ENCODE peak calls at places on chromosome 16, in eight cellular contexts. One of them, this sample, is unnamed.

GRCh38 chr16:3022208-3022696 is 1.5 kb downstream of the HCFC1R1 start:
- DNase-seq in cerebellar cortex: peak; percentile 77
- DNase-seq in stromal cell of bone marrow: peak; percentile 93
- DNase-seq in OCI-LY7: no peak
- DNase-seq in GM12878: no peak
- DNase-seq in NCI-H774: no peak
- DNase-seq in iris pigment epithelial cell: peak; percentile 96
- DNase-seq in thoracic aorta: peak; percentile 78
- DNase-seq in this sample: peak; percentile 86

GRCh38 chr16:88928405-88929375 is 48.3 kb downstream of the CBFA2T3 start:
- DNase-seq in cerebellar cortex: no peak
- DNase-seq in stromal cell of bone marrow: no peak
- DNase-seq in OCI-LY7: no peak
- DNase-seq in GM12878: no peak
- DNase-seq in NCI-H774: peak; percentile 47
- DNase-seq in iris pigment epithelial cell: no peak
- DNase-seq in thoracic aorta: no peak
- DNase-seq in this sample: no peak

GRCh38 chr16:29734826-29735225 is 11.0 kb downstream of the C16orf54 start:
- DNase-seq in cerebellar cortex: no peak
- DNase-seq in stromal cell of bone marrow: no peak
- DNase-seq in OCI-LY7: no peak
- DNase-seq in GM12878: no peak
- DNase-seq in NCI-H774: no peak
- DNase-seq in iris pigment epithelial cell: no peak
- DNase-seq in thoracic aorta: no peak
- DNase-seq in this sample: no peak

GRCh38 chr16:85767569-85767968 is 16.7 kb upstream of the C16orf74 start:
- DNase-seq in cerebellar cortex: no peak
- DNase-seq in stromal cell of bone marrow: peak; percentile 85
- DNase-seq in OCI-LY7: no peak
- DNase-seq in GM12878: no peak
- DNase-seq in NCI-H774: no peak
- DNase-seq in iris pigment epithelial cell: peak; percentile 83
- DNase-seq in thoracic aorta: no peak
- DNase-seq in this sample: peak; percentile 55

GRCh38 chr16:67833418-67834241 is 8.5 kb upstream of the THAP11 start:
- DNase-seq in cerebellar cortex: peak; percentile 93
- DNase-seq in stromal cell of bone marrow: peak; percentile 80
- DNase-seq in OCI-LY7: peak; percentile 96
- DNase-seq in GM12878: peak; percentile 83
- DNase-seq in NCI-H774: peak; percentile 67
- DNase-seq in iris pigment epithelial cell: peak; percentile 84
- DNase-seq in thoracic aorta: peak; percentile 80
- DNase-seq in this sample: no peak

GRCh38 chr16:62067182-62067581 is 30.9 kb upstream of the CDH8 start:
- DNase-seq in cerebellar cortex: no peak
- DNase-seq in stromal cell of bone marrow: no peak
- DNase-seq in OCI-LY7: no peak
- DNase-seq in GM12878: no peak
- DNase-seq in NCI-H774: peak; percentile 39
- DNase-seq in iris pigment epithelial cell: no peak
- DNase-seq in thoracic aorta: no peak
- DNase-seq in this sample: no peak

GRCh38 chr16:54493076-54493475 is 206.5 kb upstream of the IRX3 start:
- DNase-seq in cerebellar cortex: no peak
- DNase-seq in stromal cell of bone marrow: peak; percentile 59
- DNase-seq in OCI-LY7: no peak
- DNase-seq in GM12878: no peak
- DNase-seq in NCI-H774: no peak
- DNase-seq in iris pigment epithelial cell: no peak
- DNase-seq in thoracic aorta: no peak
- DNase-seq in this sample: peak; percentile 20

GRCh38 chr16:84463221-84463620 is 41.2 kb downstream of the MEAK7 start:
- DNase-seq in cerebellar cortex: no peak
- DNase-seq in stromal cell of bone marrow: no peak
- DNase-seq in OCI-LY7: no peak
- DNase-seq in GM12878: no peak
- DNase-seq in NCI-H774: no peak
- DNase-seq in iris pigment epithelial cell: no peak
- DNase-seq in thoracic aorta: no peak
- DNase-seq in this sample: no peak

GRCh38 chr16:67673712-67674580 is 7.3 kb downstream of the C16orf86 start:
- DNase-seq in cerebellar cortex: peak; percentile 73
- DNase-seq in stromal cell of bone marrow: no peak
- DNase-seq in OCI-LY7: no peak
- DNase-seq in GM12878: no peak
- DNase-seq in NCI-H774: no peak
- DNase-seq in iris pigment epithelial cell: no peak
- DNase-seq in thoracic aorta: no peak
- DNase-seq in this sample: no peak

GRCh38 chr16:7363397-7364053 is 30.9 kb downstream of the RBFOX1 start:
- DNase-seq in cerebellar cortex: peak; percentile 89
- DNase-seq in stromal cell of bone marrow: no peak
- DNase-seq in OCI-LY7: no peak
- DNase-seq in GM12878: no peak
- DNase-seq in NCI-H774: no peak
- DNase-seq in iris pigment epithelial cell: no peak
- DNase-seq in thoracic aorta: no peak
- DNase-seq in this sample: no peak

GRCh38 chr16:1261131-1261917 is 5.5 kb downstream of the TPSD1 start:
- DNase-seq in cerebellar cortex: no peak
- DNase-seq in stromal cell of bone marrow: no peak
- DNase-seq in OCI-LY7: no peak
- DNase-seq in GM12878: no peak
- DNase-seq in NCI-H774: no peak
- DNase-seq in iris pigment epithelial cell: no peak
- DNase-seq in thoracic aorta: no peak
- DNase-seq in this sample: no peak

GRCh38 chr16:62254847-62255246 is 218.6 kb upstream of the CDH8 start:
- DNase-seq in cerebellar cortex: no peak
- DNase-seq in stromal cell of bone marrow: no peak
- DNase-seq in OCI-LY7: no peak
- DNase-seq in GM12878: no peak
- DNase-seq in NCI-H774: no peak
- DNase-seq in iris pigment epithelial cell: no peak
- DNase-seq in thoracic aorta: no peak
- DNase-seq in this sample: no peak

GRCh38 chr16:86095131-86095752 is 196.3 kb downstream of the IRF8 start:
- DNase-seq in cerebellar cortex: no peak
- DNase-seq in stromal cell of bone marrow: no peak
- DNase-seq in OCI-LY7: no peak
- DNase-seq in GM12878: no peak
- DNase-seq in NCI-H774: no peak
- DNase-seq in iris pigment epithelial cell: no peak
- DNase-seq in thoracic aorta: no peak
- DNase-seq in this sample: no peak

GRCh38 chr16:85916141-85916890 is 17.4 kb downstream of the IRF8 start:
- DNase-seq in cerebellar cortex: no peak
- DNase-seq in stromal cell of bone marrow: no peak
- DNase-seq in OCI-LY7: no peak
- DNase-seq in GM12878: no peak
- DNase-seq in NCI-H774: no peak
- DNase-seq in iris pigment epithelial cell: peak; percentile 52
- DNase-seq in thoracic aorta: no peak
- DNase-seq in this sample: no peak

GRCh38 chr16:21501869-21502667 is 97.3 kb upstream of the METTL9 start:
- DNase-seq in cerebellar cortex: peak; percentile 94
- DNase-seq in stromal cell of bone marrow: peak; percentile 88
- DNase-seq in OCI-LY7: peak; percentile 94
- DNase-seq in GM12878: peak; percentile 92
- DNase-seq in NCI-H774: peak; percentile 88
- DNase-seq in iris pigment epithelial cell: peak; percentile 97
- DNase-seq in thoracic aorta: peak; percentile 75
- DNase-seq in this sample: peak; percentile 75

GRCh38 chr16:56354746-56355145 is 70.6 kb downstream of the AMFR start:
- DNase-seq in cerebellar cortex: no peak
- DNase-seq in stromal cell of bone marrow: no peak
- DNase-seq in OCI-LY7: no peak
- DNase-seq in GM12878: no peak
- DNase-seq in NCI-H774: no peak
- DNase-seq in iris pigment epithelial cell: no peak
- DNase-seq in thoracic aorta: no peak
- DNase-seq in this sample: no peak

GRCh38 chr16:25033852-25034251 is 18.7 kb upstream of the ARHGAP17 start:
- DNase-seq in cerebellar cortex: no peak
- DNase-seq in stromal cell of bone marrow: no peak
- DNase-seq in OCI-LY7: no peak
- DNase-seq in GM12878: no peak
- DNase-seq in NCI-H774: no peak
- DNase-seq in iris pigment epithelial cell: peak; percentile 87
- DNase-seq in thoracic aorta: no peak
- DNase-seq in this sample: no peak

GRCh38 chr16:24348511-24349290 is 92.6 kb downstream of the CACNG3 start:
- DNase-seq in cerebellar cortex: no peak
- DNase-seq in stromal cell of bone marrow: no peak
- DNase-seq in OCI-LY7: no peak
- DNase-seq in GM12878: no peak
- DNase-seq in NCI-H774: no peak
- DNase-seq in iris pigment epithelial cell: no peak
- DNase-seq in thoracic aorta: no peak
- DNase-seq in this sample: no peak

GRCh38 chr16:69078073-69078472 is 27.4 kb upstream of the HAS3 start:
- DNase-seq in cerebellar cortex: no peak
- DNase-seq in stromal cell of bone marrow: no peak
- DNase-seq in OCI-LY7: no peak
- DNase-seq in GM12878: no peak
- DNase-seq in NCI-H774: no peak
- DNase-seq in iris pigment epithelial cell: no peak
- DNase-seq in thoracic aorta: no peak
- DNase-seq in this sample: no peak

GRCh38 chr16:69761983-69762842 is at the start of gene WWP2:
- DNase-seq in cerebellar cortex: peak; percentile 75
- DNase-seq in stromal cell of bone marrow: no peak
- DNase-seq in OCI-LY7: peak; percentile 90
- DNase-seq in GM12878: peak; percentile 34
- DNase-seq in NCI-H774: peak; percentile 63
- DNase-seq in iris pigment epithelial cell: peak; percentile 48
- DNase-seq in thoracic aorta: no peak
- DNase-seq in this sample: no peak

GRCh38 chr16:79146-80054 is 1.4 kb downstream of the MPG start:
- DNase-seq in cerebellar cortex: no peak
- DNase-seq in stromal cell of bone marrow: no peak
- DNase-seq in OCI-LY7: no peak
- DNase-seq in GM12878: no peak
- DNase-seq in NCI-H774: no peak
- DNase-seq in iris pigment epithelial cell: peak; percentile 77
- DNase-seq in thoracic aorta: no peak
- DNase-seq in this sample: no peak

GRCh38 chr16:254461-254860 is 19.8 kb downstream of the FAM234A start:
- DNase-seq in cerebellar cortex: no peak
- DNase-seq in stromal cell of bone marrow: no peak
- DNase-seq in OCI-LY7: no peak
- DNase-seq in GM12878: no peak
- DNase-seq in NCI-H774: no peak
- DNase-seq in iris pigment epithelial cell: no peak
- DNase-seq in thoracic aorta: no peak
- DNase-seq in this sample: no peak

GRCh38 chr16:75111514-75112280 is 4.9 kb downstream of the LDHD start:
- DNase-seq in cerebellar cortex: no peak
- DNase-seq in stromal cell of bone marrow: no peak
- DNase-seq in OCI-LY7: no peak
- DNase-seq in GM12878: no peak
- DNase-seq in NCI-H774: no peak
- DNase-seq in iris pigment epithelial cell: no peak
- DNase-seq in thoracic aorta: no peak
- DNase-seq in this sample: no peak

GRCh38 chr16:55508271-55508921 is 476 bp upstream of the LPCAT2 start:
- DNase-seq in cerebellar cortex: no peak
- DNase-seq in stromal cell of bone marrow: no peak
- DNase-seq in OCI-LY7: no peak
- DNase-seq in GM12878: no peak
- DNase-seq in NCI-H774: no peak
- DNase-seq in iris pigment epithelial cell: no peak
- DNase-seq in thoracic aorta: no peak
- DNase-seq in this sample: no peak

GRCh38 chr16:53058441-53058840 is 3.6 kb downstream of the CHD9 start:
- DNase-seq in cerebellar cortex: no peak
- DNase-seq in stromal cell of bone marrow: no peak
- DNase-seq in OCI-LY7: peak; percentile 69
- DNase-seq in GM12878: no peak
- DNase-seq in NCI-H774: no peak
- DNase-seq in iris pigment epithelial cell: no peak
- DNase-seq in thoracic aorta: no peak
- DNase-seq in this sample: no peak

GRCh38 chr16:65069090-65069489 is 52.8 kb downstream of the CDH11 start:
- DNase-seq in cerebellar cortex: no peak
- DNase-seq in stromal cell of bone marrow: peak; percentile 75
- DNase-seq in OCI-LY7: no peak
- DNase-seq in GM12878: no peak
- DNase-seq in NCI-H774: no peak
- DNase-seq in iris pigment epithelial cell: peak; percentile 89
- DNase-seq in thoracic aorta: no peak
- DNase-seq in this sample: peak; percentile 46

GRCh38 chr16:14399397-14400284 is 230.4 kb downstream of the PARN start:
- DNase-seq in cerebellar cortex: peak; percentile 9
- DNase-seq in stromal cell of bone marrow: peak; percentile 58
- DNase-seq in OCI-LY7: no peak
- DNase-seq in GM12878: peak; percentile 60
- DNase-seq in NCI-H774: peak; percentile 12
- DNase-seq in iris pigment epithelial cell: peak; percentile 72
- DNase-seq in thoracic aorta: peak; percentile 57
- DNase-seq in this sample: no peak

GRCh38 chr16:87271256-87271655 is 45.9 kb downstream of the C16orf95 start:
- DNase-seq in cerebellar cortex: no peak
- DNase-seq in stromal cell of bone marrow: no peak
- DNase-seq in OCI-LY7: no peak
- DNase-seq in GM12878: no peak
- DNase-seq in NCI-H774: no peak
- DNase-seq in iris pigment epithelial cell: no peak
- DNase-seq in thoracic aorta: no peak
- DNase-seq in this sample: no peak

GRCh38 chr16:75821117-75821516 is 94.8 kb upstream of the CPHXL start:
- DNase-seq in cerebellar cortex: no peak
- DNase-seq in stromal cell of bone marrow: no peak
- DNase-seq in OCI-LY7: peak; percentile 2
- DNase-seq in GM12878: no peak
- DNase-seq in NCI-H774: no peak
- DNase-seq in iris pigment epithelial cell: no peak
- DNase-seq in thoracic aorta: no peak
- DNase-seq in this sample: no peak